ENCODE peak calls at places on chromosomes 2 and 18, in six cellular contexts. B is kidney epithelial cell; T is effector memory CD4-positive, alpha-beta T cell; H is cardiac muscle cell; X is mesenchymal stem cell; R is hepatocyte. W is an unnamed sample. For H3K36me3, the result is how much of the 10 kb centered on the place peaks cover.

GRCh38 chr2:229249536-229249935 is 21.6 kb downstream of the PID1 start:
- DNase-seq in B (no peak), T (no peak), H (no peak), X (no peak), R (no peak), W (no peak)

GRCh38 chr2:52311862-52312261 is 1279.9 kb upstream of the NRXN1 start:
- DNase-seq in B (no peak), T (no peak), H (no peak), X (no peak), R (no peak), W (no peak)

GRCh38 chr2:143261986-143262784 is 133.0 kb downstream of the ARHGAP15 start:
- DNase-seq in B (no peak), T (peak), H (no peak), X (no peak), R (peak), W (no peak)

GRCh38 chr2:48940606-48941005 is 185.1 kb upstream of the LHCGR start:
- DNase-seq in B (no peak), T (no peak), H (no peak), X (no peak), R (peak), W (peak)

GRCh38 chr2:20422679-20423271 is 24.1 kb upstream of the RHOB start:
- DNase-seq in B (no peak), T (no peak), H (no peak), X (peak), R (no peak), W (no peak)

GRCh38 chr2:171432969-171433762 is 624 bp downstream of the METTL8 start:
- DNase-seq in B (no peak), T (no peak), H (peak), X (peak), R (peak), W (peak)

GRCh38 chr2:71337776-71338175 is 6.2 kb downstream of the ZNF638 start:
- DNase-seq in B (no peak), T (no peak), H (no peak), X (no peak), R (no peak), W (no peak)

GRCh38 chr2:24238158-24238557 is 63.3 kb downstream of the FAM228A start:
- DNase-seq in B (no peak), T (no peak), H (no peak), X (no peak), R (no peak), W (no peak)

DNA sequence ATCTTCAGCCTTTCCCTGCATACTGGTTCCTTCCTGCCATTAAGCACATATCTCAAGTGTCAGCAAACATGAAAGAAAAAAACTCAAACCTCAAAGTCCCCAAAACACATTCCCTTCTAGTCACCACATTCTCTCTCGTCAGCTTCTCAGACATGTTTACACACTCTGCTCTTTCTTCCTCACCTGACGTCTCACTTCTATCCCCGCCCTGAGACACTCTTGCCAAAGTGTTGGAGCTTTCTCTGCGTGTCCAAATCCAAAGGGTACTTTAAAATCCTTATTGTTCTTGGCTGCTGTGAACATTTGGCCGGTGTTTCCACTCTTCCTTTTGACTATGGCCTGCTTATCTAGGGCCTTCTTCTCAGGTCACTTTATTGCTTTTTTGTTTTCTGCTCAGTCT is 47.9 kb downstream of the SOX11 start:
- DNase-seq in B (no peak), T (no peak), H (no peak), X (no peak), R (no peak), W (no peak)
- H3K4me3 ChIP-seq in B (no peak), T (no peak), H (no peak), X (no peak), R (no peak), W (no peak)

GRCh38 chr2:25243995-25244394 is 75.6 kb upstream of the POMC start:
- DNase-seq in B (no peak), T (no peak), H (no peak), X (no peak), R (no peak), W (peak)
- H3K36me3 ChIP-seq in B (under half), T (half or more), H (half or more), X (half or more), R (under half), W (half or more)

GRCh38 chr2:159444728-159445127 is 158.2 kb upstream of the WDSUB1 start:
- DNase-seq in B (no peak), T (no peak), H (no peak), X (no peak), R (no peak), W (no peak)
- H3K4me3 ChIP-seq in B (no peak), T (no peak), H (no peak), X (no peak), R (no peak), W (no peak)

DNA sequence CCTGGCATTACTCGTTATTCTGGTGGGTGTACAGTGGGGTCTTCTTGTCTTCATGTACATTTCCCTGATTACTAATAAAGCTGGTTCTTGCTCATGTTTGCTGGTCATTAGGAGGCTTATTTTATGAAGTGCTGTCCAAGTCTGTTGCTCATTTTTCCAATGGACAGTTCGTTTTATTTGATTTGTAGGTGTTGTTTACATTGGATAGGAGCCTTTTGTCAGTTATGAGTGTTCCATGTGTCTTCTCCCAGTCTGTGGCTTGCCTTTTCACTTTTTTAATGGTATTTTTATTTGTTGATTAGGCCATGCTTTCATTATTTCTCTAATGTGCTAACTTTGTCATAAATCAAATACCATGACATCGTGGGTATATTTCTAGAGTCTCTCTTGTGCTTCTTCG is 51.9 kb downstream of the CEP192 start:
- DNase-seq in B (no peak), T (no peak), H (no peak), X (no peak), R (no peak), W (no peak)
- H3K36me3 ChIP-seq in B (under half), T (under half), H (under half), X (under half), R (under half), W (under half)

GRCh38 chr2:200373973-200374416 is 67.5 kb downstream of the SPATS2L start:
- DNase-seq in B (no peak), T (no peak), H (no peak), X (no peak), R (peak), W (no peak)
- H3K4me3 ChIP-seq in B (no peak), T (peak), H (no peak), X (no peak), R (no peak), W (no peak)

DNA sequence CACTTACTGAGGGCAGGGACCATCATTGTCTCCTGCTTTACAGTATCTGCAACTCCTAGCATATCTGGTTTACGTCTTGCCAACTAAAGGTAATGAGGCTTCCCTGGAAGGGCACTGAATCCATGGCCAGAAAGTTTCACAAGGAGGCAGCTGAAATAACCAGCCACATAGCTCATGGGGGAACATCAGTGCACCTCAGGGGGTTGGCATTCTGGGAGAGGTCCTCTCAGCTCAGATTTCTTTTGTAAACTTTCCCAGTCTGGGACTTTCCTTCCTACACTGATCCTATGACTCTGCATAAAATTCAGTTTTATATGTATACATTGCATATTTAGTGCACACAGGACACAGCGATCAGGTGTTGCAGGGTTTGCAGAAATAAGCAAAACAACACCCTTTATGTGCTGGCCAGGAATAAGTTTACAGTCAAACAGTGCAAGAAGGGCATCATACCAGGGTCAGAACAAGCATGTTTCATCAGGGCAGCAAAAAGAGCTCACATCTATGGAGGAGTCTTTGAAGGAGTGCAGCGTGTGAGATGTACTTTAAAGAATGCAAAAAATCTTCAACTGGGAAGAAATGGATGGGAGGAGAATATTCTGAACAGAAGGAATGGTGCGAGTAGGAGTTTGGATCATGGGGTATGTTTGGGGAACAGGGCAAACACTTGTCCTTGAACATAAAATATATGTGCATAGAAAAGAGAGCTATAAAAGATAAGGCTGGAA is 240.6 kb upstream of the RAB12 start:
- DNase-seq in B (no peak), T (no peak), H (no peak), X (no peak), R (no peak), W (peak)
- H3K36me3 ChIP-seq in B (under half), T (under half), H (under half), X (under half), R (under half), W (under half)

GRCh38 chr2:181984060-181984459 is 1.6 kb upstream of the PPP1R1C start:
- DNase-seq in B (no peak), T (no peak), H (no peak), X (no peak), R (no peak), W (no peak)

GRCh38 chr2:181988154-181988924 is 2.7 kb downstream of the PPP1R1C start:
- DNase-seq in B (no peak), T (no peak), H (no peak), X (no peak), R (no peak), W (no peak)

GRCh38 chr2:181989099-181989498 is 3.4 kb downstream of the PPP1R1C start:
- DNase-seq in B (no peak), T (no peak), H (peak), X (no peak), R (no peak), W (no peak)

GRCh38 chr2:181985632-181986205 is at the start of gene PPP1R1C:
- DNase-seq in B (no peak), T (no peak), H (no peak), X (no peak), R (no peak), W (no peak)

DNA sequence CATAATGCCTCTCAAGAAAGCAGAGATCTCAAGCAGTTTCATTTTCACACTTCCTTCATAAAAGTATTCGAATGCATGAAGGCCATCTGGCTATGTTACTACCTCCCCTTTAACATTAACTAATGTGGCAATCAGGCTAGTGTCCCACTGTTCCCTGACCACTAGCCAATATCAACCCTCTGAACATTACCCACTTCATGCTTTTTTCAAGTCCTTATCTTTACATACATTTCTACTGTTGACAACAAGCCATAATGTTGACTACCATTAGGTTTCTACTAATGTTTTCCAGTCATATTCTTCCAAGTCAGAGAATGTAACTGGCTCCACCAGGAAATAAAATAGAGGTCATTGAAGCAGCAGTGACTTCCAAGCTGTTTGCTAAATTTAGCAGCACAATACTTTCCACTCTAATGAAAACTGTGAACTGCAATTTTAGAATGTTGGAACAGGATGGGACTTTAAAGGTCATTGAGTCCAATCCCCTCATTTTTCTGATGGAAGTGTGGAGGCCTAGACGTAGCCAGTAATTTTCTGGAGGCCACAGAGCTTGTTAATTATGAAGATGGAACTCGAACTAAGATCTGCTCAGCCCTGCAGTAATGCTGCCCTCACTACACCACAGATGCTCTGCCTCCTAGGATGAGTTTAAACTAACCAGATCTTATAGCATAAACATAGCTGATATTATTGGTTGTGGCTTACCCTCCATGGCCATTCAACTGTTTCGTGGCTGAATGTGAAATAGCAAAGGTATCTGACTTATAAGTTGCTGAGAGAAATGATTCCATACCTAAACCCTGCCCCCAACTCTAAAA is 630 bp upstream of the PPP1R1C start:
- DNase-seq in B (no peak), T (no peak), H (peak), X (no peak), R (no peak), W (peak)
- H3K4me3 ChIP-seq in B (no peak), T (no peak), H (no peak), X (no peak), R (no peak), W (no peak)

W was measured in osteoblast.